ENCODE peak calls at places on chromosomes 12 and 14, in seven cellular contexts. M is coronary artery, G is foreskin fibroblast, Z is heart left ventricle, S is tibial artery, U is AG10803, V is ascending aorta. Y is an unnamed sample.

GRCh38 chr14:49621114-49621881 is 699 bp downstream of the MGAT2 start:
- DNase-seq in V (no peak), G (peak), U (peak), S (peak), Z (peak), M (peak), Y (peak)

GRCh38 chr12:74890237-74890599 is 319.4 kb downstream of the KCNC2 start:
- DNase-seq in V (no peak), S (no peak), G (peak), Z (no peak), M (no peak), U (peak), Y (peak)

GRCh38 chr14:56678838-56679237 is 99.2 kb downstream of the TMEM260 start:
- DNase-seq in M (no peak), V (no peak), U (no peak), Z (no peak), G (no peak), S (no peak), Y (no peak)

GRCh38 chr12:44158746-44159145 is 322.9 kb downstream of the TMEM117 start:
- DNase-seq in G (no peak), V (no peak), U (no peak), S (no peak), M (no peak), Z (no peak), Y (no peak)

GRCh38 chr14:93999573-93999972 is 2.5 kb downstream of the CCDC197 start:
- DNase-seq in Z (no peak), M (no peak), G (no peak), U (no peak), S (no peak), V (no peak), Y (no peak)

GRCh38 chr12:28108599-28108998 is 81.7 kb upstream of the CCDC91 start:
- DNase-seq in G (no peak), V (no peak), U (peak), S (no peak), M (no peak), Z (no peak), Y (peak)

GRCh38 chr12:85642810-85643209 is 193.4 kb downstream of the RASSF9 start:
- DNase-seq in M (no peak), S (no peak), V (no peak), U (peak), Z (no peak), G (peak), Y (peak)

GRCh38 chr12:132276066-132276719 is 53.2 kb downstream of the GALNT9 start:
- DNase-seq in U (no peak), S (no peak), M (no peak), V (no peak), Z (no peak), G (no peak), Y (no peak)

GRCh38 chr14:104140213-104140462 is 1.8 kb downstream of the KIF26A start:
- DNase-seq in V (no peak), G (no peak), Z (no peak), U (no peak), M (no peak), S (no peak), Y (no peak)

GRCh38 chr12:109920266-109920780 is 20.2 kb downstream of the TCHP start:
- DNase-seq in G (peak), U (peak), S (no peak), M (no peak), V (no peak), Z (no peak), Y (no peak)

GRCh38 chr14:52000019-52000582 is 10.8 kb downstream of the RTRAF start:
- DNase-seq in S (no peak), Z (no peak), G (no peak), U (peak), M (no peak), V (no peak), Y (no peak)

GRCh38 chr14:52003324-52003723 is 14.0 kb downstream of the RTRAF start:
- DNase-seq in S (no peak), V (no peak), U (no peak), Z (no peak), M (no peak), G (peak), Y (peak)

GRCh38 chr14:52005625-52006024 is 16.3 kb downstream of the RTRAF start:
- DNase-seq in G (no peak), S (no peak), U (no peak), Z (no peak), M (no peak), V (no peak), Y (no peak)

GRCh38 chr14:52000631-52001030 is 11.3 kb downstream of the RTRAF start:
- DNase-seq in M (no peak), S (no peak), Z (no peak), G (no peak), U (no peak), V (no peak), Y (peak)

GRCh38 chr14:52002542-52002941 is 13.2 kb downstream of the RTRAF start:
- DNase-seq in Z (no peak), G (no peak), U (no peak), V (no peak), M (no peak), S (no peak), Y (no peak)
- H3K4me3 ChIP-seq in Z (no peak), G (no peak), U (no peak), V (no peak), M (no peak), S (no peak), Y (no peak)

GRCh38 chr12:20601668-20602280 is 93.4 kb upstream of the SLCO1C1 start:
- DNase-seq in G (peak), M (no peak), Z (no peak), S (no peak), U (peak), V (no peak), Y (peak)
- TF ChIP-seq CTCF in G (peak), M (no peak), Z (peak), S (peak), U (peak), V (peak), Y (peak)

DNA sequence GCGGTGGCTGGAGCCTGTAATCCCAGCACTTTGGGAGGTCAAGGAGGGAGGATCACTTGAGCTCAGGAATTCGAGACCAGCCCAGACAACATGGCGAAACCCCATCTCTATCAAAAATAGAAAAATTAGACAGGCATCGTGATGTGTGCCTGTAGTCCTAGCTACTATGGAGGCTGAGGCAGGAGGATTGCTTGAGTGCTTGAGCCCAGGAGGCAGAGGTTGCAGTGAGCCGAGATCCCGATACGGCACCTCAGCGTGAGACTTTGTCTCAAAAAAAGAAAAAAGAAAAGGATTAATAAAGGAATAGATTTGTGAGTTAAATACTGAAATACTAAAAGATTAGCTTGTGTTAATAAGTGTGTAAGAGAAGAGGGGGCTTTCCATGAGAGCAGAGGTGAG is 29.4 kb downstream of the RPGRIP1 start:
- DNase-seq in S (no peak), U (no peak), G (no peak), V (no peak), Z (no peak), M (no peak), Y (no peak)
- H3K4me3 ChIP-seq in S (no peak), U (no peak), G (peak), V (peak), Z (peak), M (peak), Y (peak)

DNA sequence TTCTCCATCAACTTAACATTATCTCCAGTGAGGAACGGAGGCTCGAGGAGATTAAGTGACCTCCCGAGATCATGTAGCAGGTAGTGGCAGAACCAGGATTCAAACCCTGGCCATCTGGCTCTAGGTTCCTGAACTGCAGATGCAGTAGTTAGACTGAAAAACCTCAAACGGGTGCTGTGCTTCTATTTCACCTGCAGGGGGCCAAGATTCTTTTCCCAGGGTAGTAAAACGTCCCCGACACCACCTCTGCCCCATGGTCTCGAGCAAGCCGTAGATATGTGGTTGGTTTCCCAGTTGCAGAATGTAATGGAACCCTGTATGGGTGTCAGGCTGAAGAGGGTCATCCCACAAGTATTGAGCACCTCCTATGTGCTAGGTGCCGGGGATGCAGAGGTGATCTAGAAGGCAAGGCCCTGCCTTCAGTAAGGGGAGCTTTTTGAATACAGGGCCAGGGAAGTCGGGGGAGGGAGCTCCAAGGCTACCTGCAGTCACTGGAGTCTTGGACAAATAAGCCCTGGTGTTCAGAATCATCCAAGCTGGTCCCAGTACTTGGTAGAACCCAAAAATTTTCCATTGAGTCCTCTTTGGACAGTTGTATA is 197.1 kb downstream of the CHST11 start:
- DNase-seq in S (no peak), Z (no peak), G (no peak), U (no peak), M (no peak), V (no peak), Y (no peak)
- TF ChIP-seq CTCF in S (no peak), Z (no peak), G (no peak), U (peak), M (no peak), V (peak), Y (peak)

DNA sequence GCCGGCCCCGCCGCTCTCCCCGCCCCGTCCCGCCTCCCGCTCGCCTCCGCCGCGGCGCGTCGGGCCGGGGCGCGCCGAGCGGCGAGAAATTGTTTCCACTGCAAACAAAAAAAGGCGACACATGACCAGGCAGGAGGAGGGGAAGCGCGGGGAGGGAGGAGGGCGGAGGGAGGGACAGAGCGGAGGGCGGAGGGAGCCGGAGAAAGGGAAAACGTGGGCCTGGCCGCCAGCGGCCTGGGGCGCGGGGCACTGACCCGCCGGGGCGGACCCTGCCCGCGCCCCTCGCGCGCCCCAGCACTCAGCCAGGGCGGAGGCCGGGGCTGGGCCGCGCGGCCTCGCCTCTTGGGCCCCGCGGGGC is at the start of gene FOXN3:
- DNase-seq in G (peak), V (peak), Z (peak), S (peak), U (peak), M (peak), Y (peak)
- H3K4me3 ChIP-seq in G (peak), V (peak), Z (peak), S (peak), U (peak), M (peak), Y (peak)

GRCh38 chr14:97283450-97284230 is 486.5 kb downstream of the VRK1 start:
- DNase-seq in S (no peak), Z (no peak), M (peak), V (no peak), G (no peak), U (no peak), Y (no peak)
- TF ChIP-seq CTCF in S (no peak), Z (no peak), M (no peak), V (no peak), G (no peak), U (no peak), Y (no peak)

DNA sequence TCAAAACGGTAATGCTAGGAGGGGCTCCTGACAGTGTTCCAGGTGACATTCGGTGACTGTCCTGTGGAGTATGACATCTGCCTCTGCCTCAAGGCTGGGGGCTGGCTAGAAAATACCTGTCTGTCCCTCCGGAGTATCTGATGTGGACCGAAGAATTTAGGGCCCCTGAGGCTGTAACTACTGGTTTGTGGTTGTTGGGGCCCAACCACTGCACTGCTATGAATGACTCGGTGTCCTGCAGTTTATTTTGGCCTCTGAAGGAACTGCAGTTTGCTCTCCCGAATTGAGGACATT is 198.9 kb upstream of the CAND1 start:
- DNase-seq in M (no peak), S (no peak), G (no peak), Z (no peak), U (no peak), V (no peak), Y (no peak)
- H3K4me3 ChIP-seq in M (peak), S (no peak), G (no peak), Z (peak), U (no peak), V (no peak), Y (no peak)

GRCh38 chr14:105483300-105484068 is 3.2 kb upstream of the CRIP1 start:
- DNase-seq in M (peak), Z (peak), U (no peak), G (no peak), S (peak), V (no peak), Y (no peak)

GRCh38 chr14:105482486-105483110 is 4.1 kb upstream of the CRIP1 start:
- DNase-seq in S (no peak), U (no peak), M (no peak), Z (no peak), V (no peak), G (no peak), Y (no peak)

GRCh38 chr14:105480807-105481801 is 5.6 kb upstream of the CRIP1 start:
- DNase-seq in M (peak), Z (peak), S (peak), U (peak), G (peak), V (peak), Y (peak)

GRCh38 chr14:105480165-105480564 is 5.5 kb downstream of the CRIP2 start:
- DNase-seq in V (no peak), G (no peak), S (peak), M (no peak), Z (no peak), U (no peak), Y (no peak)

GRCh38 chr14:105481886-105482454 is 4.7 kb upstream of the CRIP1 start:
- DNase-seq in G (peak), U (peak), M (peak), V (peak), Z (peak), S (peak), Y (peak)
- TF ChIP-seq CTCF in G (no peak), U (peak), M (no peak), V (no peak), Z (peak), S (no peak), Y (peak)

Y was measured in cardiac fibroblast.